ENCODE peak calls at places on chromosomes 13 and 19, in five cellular contexts. Y is naive thymus-derived CD4-positive, alpha-beta T cell; F is CD8-positive, alpha-beta T cell; Q is tibial nerve; M is RWPE1. S is an unnamed sample.
A peak's percentile ranks its signal among the peaks of the same experiment; 100 is the strongest.

GRCh38 chr19:54164369-54165068 is 5.0 kb upstream of the LENG1 start:
- DNase-seq in Y (no peak), M (peak; percentile 49), Q (peak; percentile 36), F (peak; percentile 47), S (no peak)

GRCh38 chr19:3324405-3324856 is 42.0 kb upstream of the NFIC start:
- DNase-seq in F (peak; percentile 79), Q (peak; percentile 69), M (no peak), Y (peak; percentile 61), S (no peak)

GRCh38 chr13:45142440-45143345 is 22.4 kb downstream of the GTF2F2 start:
- DNase-seq in F (no peak), M (peak; percentile 64), Q (no peak), Y (no peak), S (no peak)

GRCh38 chr13:52371736-52372247 is 34.2 kb downstream of the THSD1 start:
- DNase-seq in F (no peak), Y (no peak), M (peak; percentile 68), Q (no peak), S (no peak)

GRCh38 chr13:20395061-20395916 is 130.4 kb downstream of the CRYL1 start:
- DNase-seq in F (no peak), Y (no peak), Q (no peak), M (no peak), S (no peak)

GRCh38 chr13:33345842-33346241 is 60.3 kb upstream of the STARD13 start:
- DNase-seq in Q (no peak), F (no peak), M (no peak), Y (no peak), S (no peak)

GRCh38 chr13:31947506-31947905 is 84.1 kb upstream of the FRY start:
- DNase-seq in F (no peak), M (no peak), Y (no peak), Q (no peak), S (no peak)

GRCh38 chr13:35470671-35471465 is 5.6 kb downstream of the MAB21L1 start:
- DNase-seq in Y (no peak), Q (peak; percentile 34), F (no peak), M (no peak), S (no peak)

GRCh38 chr13:46743191-46743590 is 53.8 kb downstream of the ESD start:
- DNase-seq in Y (no peak), M (no peak), Q (no peak), F (no peak), S (no peak)

GRCh38 chr13:110902370-110902769 is 12.5 kb downstream of the ANKRD10 start:
- DNase-seq in Y (no peak), Q (no peak), F (no peak), M (no peak), S (no peak)

GRCh38 chr13:100508391-100508790 is 80.2 kb downstream of the GGACT start:
- DNase-seq in M (no peak), Y (no peak), Q (no peak), F (no peak), S (no peak)

GRCh38 chr19:52943884-52944643 is 18.6 kb downstream of the ZNF816 start:
- DNase-seq in F (no peak), Q (no peak), M (no peak), Y (no peak), S (no peak)

GRCh38 chr13:26964278-26965057 is 203.9 kb upstream of the GPR12 start:
- DNase-seq in Q (no peak), M (no peak), Y (no peak), F (no peak), S (no peak)

GRCh38 chr13:66234159-66234558 is 996.0 kb downstream of the PCDH9 start:
- DNase-seq in Q (no peak), F (no peak), M (no peak), Y (no peak), S (no peak)

GRCh38 chr13:25840261-25840660 is 211.6 kb downstream of the SHISA2 start:
- DNase-seq in F (no peak), M (no peak), Q (no peak), Y (no peak), S (no peak)

GRCh38 chr19:40193587-40193849 is 2.3 kb downstream of the MAP3K10 start:
- DNase-seq in F (no peak), M (no peak), Y (no peak), Q (no peak), S (no peak)

GRCh38 chr13:46206138-46206537 is 5.6 kb upstream of the LRRC63 start:
- DNase-seq in Y (no peak), M (no peak), Q (no peak), F (no peak), S (no peak)

GRCh38 chr13:94382520-94382919 is 97.0 kb downstream of the DCT start:
- DNase-seq in Q (no peak), F (no peak), Y (no peak), M (no peak), S (no peak)

GRCh38 chr19:19562665-19563347 is 24.7 kb downstream of the CILP2 start:
- DNase-seq in Y (peak; percentile 59), F (peak; percentile 48), Q (no peak), M (no peak), S (no peak)

GRCh38 chr13:110400786-110401533 is 93.9 kb downstream of the COL4A2 start:
- DNase-seq in F (no peak), M (no peak), Q (no peak), Y (no peak), S (no peak)

GRCh38 chr13:97243915-97244820 is 22.0 kb downstream of the MBNL2 start:
- DNase-seq in Q (no peak), Y (no peak), M (no peak), F (no peak), S (no peak)

GRCh38 chr13:101965096-101965495 is 436.8 kb downstream of the FGF14 start:
- DNase-seq in Q (no peak), F (no peak), M (no peak), Y (no peak), S (no peak)

GRCh38 chr13:73536865-73537264 is 478.1 kb downstream of the KLF5 start:
- DNase-seq in F (no peak), M (no peak), Y (no peak), Q (no peak), S (no peak)
- H3K27ac ChIP-seq in F (no peak overlapping the region), M (no peak overlapping the region), Y (no peak overlapping the region), Q (no peak overlapping the region), S (no peak overlapping the region)

DNA sequence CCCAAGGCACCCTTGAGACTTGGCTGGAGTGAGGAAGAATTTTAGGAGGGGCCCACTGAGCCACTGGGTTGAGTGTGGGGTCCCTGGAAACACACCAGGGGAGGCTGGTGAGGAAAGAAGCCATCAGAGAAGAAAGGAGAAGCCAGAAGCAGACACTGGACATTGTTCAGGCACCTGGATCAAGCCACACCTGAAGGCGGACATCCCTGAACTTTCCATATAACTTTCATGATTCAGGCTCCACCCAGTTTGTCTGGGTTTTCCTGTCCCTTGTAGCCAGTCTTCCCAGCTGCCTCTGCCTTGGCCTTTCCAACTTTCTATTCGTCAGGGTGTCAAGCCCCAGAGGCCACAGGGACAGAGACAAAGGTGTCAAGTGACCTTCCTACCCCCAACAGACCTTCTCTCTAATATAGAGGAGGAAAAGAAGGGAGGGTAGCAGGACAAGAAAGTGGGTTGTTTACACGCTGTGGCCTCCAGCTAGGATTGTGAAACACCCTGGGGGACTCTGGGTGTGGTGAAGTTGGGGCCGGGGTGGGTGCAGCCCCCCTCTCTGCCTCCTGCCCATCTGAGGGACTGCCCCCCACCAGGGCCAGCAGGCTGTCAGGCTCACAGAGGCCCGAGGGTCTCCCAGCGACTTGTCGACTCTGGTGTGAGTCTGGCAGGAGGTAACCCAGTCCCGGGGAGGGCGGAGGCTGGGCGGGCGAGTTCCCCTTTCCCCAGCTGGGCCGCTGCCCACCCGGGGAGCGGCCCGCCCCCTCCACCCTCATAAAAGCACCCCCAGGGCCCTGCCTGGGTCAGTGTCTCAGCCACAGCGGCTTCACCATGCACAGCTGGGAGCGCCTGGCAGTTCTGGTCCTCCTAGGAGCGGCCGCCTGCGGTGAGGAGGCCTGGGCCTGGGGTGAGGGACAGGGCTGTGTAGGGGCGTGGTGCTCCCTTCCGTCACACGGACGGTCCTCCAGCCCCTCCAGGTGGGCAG is at the start of gene CFD:
- DNase-seq in Q (peak; percentile 75), M (no peak), Y (no peak), F (no peak), S (peak; percentile 44)
- H3K27ac ChIP-seq in Q (peak within 1 kb of the TSS; percentile 84), M (peak within 1 kb of the TSS; percentile 62), Y (no peak within 1 kb of the TSS), F (no peak within 1 kb of the TSS), S (peak within 1 kb of the TSS; percentile 23)

DNA sequence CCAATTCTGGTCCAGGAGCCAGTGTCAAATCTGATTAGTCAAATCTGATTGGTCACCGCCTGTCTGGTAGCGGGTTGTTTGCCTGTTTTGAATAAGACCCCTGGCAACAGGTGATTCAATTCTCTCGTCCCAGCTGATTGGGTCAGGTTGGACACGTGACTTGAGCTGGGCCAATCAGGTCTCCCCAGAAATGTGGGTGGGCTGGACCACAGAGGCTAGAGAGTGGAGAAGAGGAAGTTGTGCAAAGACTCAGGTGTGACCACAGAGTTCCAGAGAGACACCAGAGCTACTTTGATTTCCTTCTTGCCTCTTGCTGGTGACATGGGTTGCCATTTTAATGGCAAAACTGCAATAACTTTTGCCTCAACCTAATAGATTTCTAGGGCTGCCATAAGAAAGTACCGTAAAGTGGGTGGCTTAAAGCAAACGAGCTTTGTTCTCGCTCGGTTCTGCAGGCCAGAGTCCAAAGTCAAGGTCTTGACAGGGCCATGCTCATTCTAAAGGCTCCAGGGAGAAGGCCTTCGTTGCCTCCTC is 5.4 kb downstream of the TNFSF9 start:
- DNase-seq in Q (no peak), F (peak; percentile 78), M (peak; percentile 89), Y (peak; percentile 81), S (peak; percentile 14)
- H3K27ac ChIP-seq in Q (no peak overlapping the region), F (no peak overlapping the region), M (peak overlapping the region; percentile 86), Y (no peak overlapping the region), S (no peak overlapping the region)

DNA sequence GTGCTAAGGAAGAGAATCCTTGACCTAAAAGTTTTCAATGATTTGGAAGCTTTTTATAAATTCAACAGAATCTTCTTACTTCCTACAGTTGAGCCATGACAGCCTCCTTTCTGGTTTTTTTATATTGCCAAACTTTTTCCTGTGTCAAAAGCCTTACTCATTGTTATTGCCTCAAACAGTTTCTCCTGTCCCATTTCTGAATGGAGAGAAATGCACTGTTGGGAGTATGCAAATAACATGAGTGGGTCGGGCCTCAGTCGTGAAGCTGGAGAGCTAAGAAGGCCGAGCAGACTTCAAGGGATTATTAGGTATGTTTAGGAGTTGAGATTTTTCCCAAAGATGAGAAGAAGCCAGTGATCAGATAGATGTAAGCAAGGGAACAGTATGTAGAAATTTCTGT is 766.4 kb upstream of the KLHL1 start:
- DNase-seq in F (no peak), Q (no peak), M (no peak), Y (no peak), S (no peak)
- H3K27ac ChIP-seq in F (no peak overlapping the region), Q (no peak overlapping the region), M (no peak overlapping the region), Y (no peak overlapping the region), S (no peak overlapping the region)

DNA sequence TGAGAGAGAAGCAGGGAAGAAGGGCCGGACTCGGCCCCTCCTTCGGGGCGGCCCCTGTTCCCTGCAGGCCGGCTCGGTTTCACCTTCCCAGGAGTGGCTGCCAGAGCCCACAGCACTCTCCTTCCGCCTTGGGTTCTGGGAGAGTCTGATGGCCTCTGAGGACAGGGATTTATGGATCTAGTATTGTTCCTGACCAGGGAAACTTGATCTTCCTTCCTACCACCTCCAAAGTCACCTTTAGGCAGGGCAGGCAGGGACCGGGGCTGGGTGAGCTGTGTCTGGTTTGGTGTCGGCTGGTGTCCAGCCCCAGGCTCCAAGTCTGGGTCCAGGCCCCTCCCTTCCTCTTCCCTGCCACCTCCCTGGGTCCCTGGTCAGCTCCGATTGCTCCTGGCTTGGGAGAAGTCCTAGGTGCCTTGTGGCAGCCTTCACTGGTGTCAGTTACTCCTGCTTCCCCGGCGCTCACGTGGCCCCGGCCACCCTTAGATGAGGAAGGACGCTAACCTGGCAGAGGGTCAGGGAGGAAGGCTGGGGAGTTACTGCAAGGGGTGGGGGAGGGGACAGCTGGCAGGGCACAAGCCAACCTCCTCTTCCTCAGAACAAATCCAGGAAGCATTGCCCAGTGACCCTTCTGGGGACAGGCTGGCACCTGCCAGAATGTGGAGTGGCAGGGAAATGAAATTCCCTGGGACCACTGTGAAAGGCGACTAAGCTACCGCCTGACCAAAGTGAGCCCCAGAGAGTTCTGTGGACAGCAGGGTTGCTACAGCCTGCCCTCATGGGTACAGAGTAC is 18.8 kb downstream of the RFX1 start:
- DNase-seq in M (no peak), Y (no peak), F (no peak), Q (peak; percentile 27), S (peak; percentile 22)
- H3K27ac ChIP-seq in M (peak overlapping the region; percentile 38), Y (peak overlapping the region; percentile 97), F (peak overlapping the region; percentile 93), Q (peak overlapping the region; percentile 88), S (peak overlapping the region; percentile 71)